ENCODE peak calls at places on chromosomes 1 and 21, in ten cellular contexts. One of them, this sample, is unnamed.

GRCh38 chr21:24375201-24375600 is 1232.1 kb downstream of the MRPL39 start:
- DNase-seq in OCI-LY7: no peak
- DNase-seq in cardiac fibroblast: no peak
- DNase-seq in esophagus squamous epithelium: no peak
- DNase-seq in AG09309: no peak
- DNase-seq in MM.1S: peak
- DNase-seq in fibroblast of mammary gland: no peak
- DNase-seq in choroid plexus epithelial cell: no peak
- DNase-seq in mammary epithelial cell: no peak
- DNase-seq in suprapubic skin: no peak
- DNase-seq in this sample: peak

GRCh38 chr1:192521734-192522133 is 53.8 kb upstream of the RGS1 start:
- DNase-seq in fibroblast of mammary gland: no peak
- DNase-seq in MM.1S: no peak
- DNase-seq in OCI-LY7: no peak
- DNase-seq in cardiac fibroblast: no peak
- DNase-seq in mammary epithelial cell: no peak
- DNase-seq in AG09309: no peak
- DNase-seq in choroid plexus epithelial cell: no peak
- DNase-seq in esophagus squamous epithelium: no peak
- DNase-seq in suprapubic skin: no peak
- DNase-seq in this sample: no peak

GRCh38 chr21:16124397-16125130 is 394.8 kb downstream of the USP25 start:
- DNase-seq in choroid plexus epithelial cell: peak
- DNase-seq in OCI-LY7: no peak
- DNase-seq in esophagus squamous epithelium: no peak
- DNase-seq in cardiac fibroblast: peak
- DNase-seq in suprapubic skin: no peak
- DNase-seq in fibroblast of mammary gland: peak
- DNase-seq in mammary epithelial cell: peak
- DNase-seq in MM.1S: no peak
- DNase-seq in AG09309: peak
- DNase-seq in this sample: no peak

GRCh38 chr1:83872515-83872914 is 126.4 kb downstream of the TTLL7 start:
- DNase-seq in suprapubic skin: no peak
- DNase-seq in fibroblast of mammary gland: no peak
- DNase-seq in OCI-LY7: no peak
- DNase-seq in mammary epithelial cell: no peak
- DNase-seq in AG09309: no peak
- DNase-seq in esophagus squamous epithelium: no peak
- DNase-seq in MM.1S: no peak
- DNase-seq in cardiac fibroblast: no peak
- DNase-seq in choroid plexus epithelial cell: no peak
- DNase-seq in this sample: no peak

GRCh38 chr1:5599541-5599940 is 392.7 kb downstream of the NPHP4 start:
- DNase-seq in fibroblast of mammary gland: no peak
- DNase-seq in choroid plexus epithelial cell: no peak
- DNase-seq in suprapubic skin: peak
- DNase-seq in cardiac fibroblast: no peak
- DNase-seq in AG09309: no peak
- DNase-seq in OCI-LY7: no peak
- DNase-seq in esophagus squamous epithelium: no peak
- DNase-seq in MM.1S: no peak
- DNase-seq in mammary epithelial cell: no peak
- DNase-seq in this sample: no peak

GRCh38 chr1:11178021-11179015 is 10.8 kb upstream of the ANGPTL7 start:
- DNase-seq in choroid plexus epithelial cell: no peak
- DNase-seq in cardiac fibroblast: peak
- DNase-seq in fibroblast of mammary gland: peak
- DNase-seq in OCI-LY7: no peak
- DNase-seq in AG09309: no peak
- DNase-seq in mammary epithelial cell: no peak
- DNase-seq in MM.1S: no peak
- DNase-seq in suprapubic skin: no peak
- DNase-seq in esophagus squamous epithelium: no peak
- DNase-seq in this sample: no peak

GRCh38 chr1:44714944-44715571 is 15.9 kb downstream of the RNU5D-1 start:
- DNase-seq in fibroblast of mammary gland: peak
- DNase-seq in esophagus squamous epithelium: no peak
- DNase-seq in suprapubic skin: no peak
- DNase-seq in cardiac fibroblast: peak
- DNase-seq in mammary epithelial cell: peak
- DNase-seq in AG09309: no peak
- DNase-seq in choroid plexus epithelial cell: peak
- DNase-seq in MM.1S: peak
- DNase-seq in OCI-LY7: peak
- DNase-seq in this sample: peak

GRCh38 chr1:208170252-208170651 is 73.9 kb downstream of the PLXNA2 start:
- DNase-seq in suprapubic skin: no peak
- DNase-seq in esophagus squamous epithelium: no peak
- DNase-seq in choroid plexus epithelial cell: no peak
- DNase-seq in MM.1S: no peak
- DNase-seq in AG09309: no peak
- DNase-seq in cardiac fibroblast: no peak
- DNase-seq in fibroblast of mammary gland: no peak
- DNase-seq in OCI-LY7: no peak
- DNase-seq in mammary epithelial cell: no peak
- DNase-seq in this sample: no peak

DNA sequence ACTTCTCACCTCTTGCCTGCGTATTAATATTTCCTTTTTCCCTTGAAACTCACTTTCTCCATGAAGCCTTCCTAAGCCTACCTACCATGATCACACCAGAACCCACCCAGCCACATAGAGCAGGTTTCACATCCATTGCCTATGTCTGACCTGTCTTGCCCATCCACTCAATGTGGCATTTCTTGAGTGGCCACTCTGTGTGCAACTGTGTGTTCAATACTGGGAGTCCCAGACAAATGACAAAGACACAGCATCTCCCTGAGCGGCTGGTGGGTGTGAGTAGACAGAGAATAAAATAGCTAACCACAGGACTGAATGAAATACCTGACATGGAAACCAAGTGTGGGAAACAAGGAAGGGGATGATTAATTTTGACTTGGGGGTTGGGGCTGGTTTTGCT is 3.1 kb downstream of the PTGFRN start:
- DNase-seq in mammary epithelial cell: no peak
- DNase-seq in suprapubic skin: no peak
- DNase-seq in choroid plexus epithelial cell: no peak
- DNase-seq in AG09309: no peak
- DNase-seq in MM.1S: no peak
- DNase-seq in fibroblast of mammary gland: no peak
- DNase-seq in cardiac fibroblast: no peak
- DNase-seq in OCI-LY7: no peak
- DNase-seq in esophagus squamous epithelium: no peak
- DNase-seq in this sample: no peak
- H3K4me3 ChIP-seq in mammary epithelial cell: no peak
- H3K4me3 ChIP-seq in suprapubic skin: no peak
- H3K4me3 ChIP-seq in choroid plexus epithelial cell: no peak
- H3K4me3 ChIP-seq in AG09309: no peak
- H3K4me3 ChIP-seq in MM.1S: no peak
- H3K4me3 ChIP-seq in fibroblast of mammary gland: no peak
- H3K4me3 ChIP-seq in cardiac fibroblast: no peak
- H3K4me3 ChIP-seq in OCI-LY7: no peak
- H3K4me3 ChIP-seq in esophagus squamous epithelium: no peak
- H3K4me3 ChIP-seq in this sample: no peak

DNA sequence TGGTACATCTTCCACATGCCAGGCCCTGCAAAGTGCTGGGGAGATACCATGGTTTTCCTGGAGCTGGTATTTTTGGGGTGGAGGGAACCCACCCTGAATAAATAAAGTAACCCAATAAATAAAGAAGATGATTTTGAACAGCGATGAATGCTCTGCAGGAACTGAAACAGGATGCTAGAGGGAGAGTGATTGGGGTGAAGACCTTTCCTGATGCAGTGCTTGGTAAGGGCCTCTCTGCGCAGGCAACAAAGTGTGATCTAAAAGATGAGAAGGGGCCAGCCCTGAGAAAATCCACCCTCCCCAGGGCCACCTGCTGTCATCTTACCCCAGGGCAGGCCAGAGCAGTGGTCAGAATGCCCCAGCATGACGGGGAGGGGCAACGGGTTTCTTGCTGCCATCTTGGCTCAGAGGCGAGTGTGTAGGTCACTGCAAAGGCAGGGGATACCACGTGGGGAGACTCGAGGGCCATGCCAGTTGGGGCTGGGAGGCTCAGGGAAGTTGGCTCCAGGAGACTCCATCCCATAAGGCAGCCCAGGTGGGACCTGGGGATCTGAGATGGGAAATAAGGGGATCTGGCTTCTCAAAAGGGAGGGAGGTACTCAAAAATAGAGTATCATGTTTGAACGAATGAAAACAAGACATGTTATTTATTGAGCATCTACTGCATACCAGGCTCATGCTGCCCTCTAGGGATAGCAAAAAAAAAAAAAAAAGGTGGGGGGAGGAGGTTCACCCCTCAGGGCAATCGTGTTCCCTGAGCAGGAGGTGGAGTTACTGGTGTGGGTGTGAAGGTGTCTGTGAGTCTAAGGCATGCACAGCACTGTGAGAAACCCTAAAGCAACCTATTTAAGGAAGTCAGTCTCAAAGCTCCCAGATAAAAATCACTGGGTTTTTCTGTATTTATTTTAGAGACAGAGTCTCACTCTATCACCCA is 2.8 kb downstream of the SRARP start:
- DNase-seq in esophagus squamous epithelium: no peak
- DNase-seq in cardiac fibroblast: peak
- DNase-seq in MM.1S: peak
- DNase-seq in mammary epithelial cell: peak
- DNase-seq in suprapubic skin: no peak
- DNase-seq in OCI-LY7: peak
- DNase-seq in AG09309: no peak
- DNase-seq in choroid plexus epithelial cell: peak
- DNase-seq in fibroblast of mammary gland: peak
- DNase-seq in this sample: peak
- TF ChIP-seq CTCF in esophagus squamous epithelium: no peak
- TF ChIP-seq CTCF in cardiac fibroblast: peak
- TF ChIP-seq CTCF in MM.1S: peak
- TF ChIP-seq CTCF in mammary epithelial cell: peak
- TF ChIP-seq CTCF in suprapubic skin: no peak
- TF ChIP-seq CTCF in OCI-LY7: peak
- TF ChIP-seq CTCF in AG09309: peak
- TF ChIP-seq CTCF in choroid plexus epithelial cell: peak
- TF ChIP-seq CTCF in fibroblast of mammary gland: peak
- TF ChIP-seq CTCF in this sample: no peak

DNA sequence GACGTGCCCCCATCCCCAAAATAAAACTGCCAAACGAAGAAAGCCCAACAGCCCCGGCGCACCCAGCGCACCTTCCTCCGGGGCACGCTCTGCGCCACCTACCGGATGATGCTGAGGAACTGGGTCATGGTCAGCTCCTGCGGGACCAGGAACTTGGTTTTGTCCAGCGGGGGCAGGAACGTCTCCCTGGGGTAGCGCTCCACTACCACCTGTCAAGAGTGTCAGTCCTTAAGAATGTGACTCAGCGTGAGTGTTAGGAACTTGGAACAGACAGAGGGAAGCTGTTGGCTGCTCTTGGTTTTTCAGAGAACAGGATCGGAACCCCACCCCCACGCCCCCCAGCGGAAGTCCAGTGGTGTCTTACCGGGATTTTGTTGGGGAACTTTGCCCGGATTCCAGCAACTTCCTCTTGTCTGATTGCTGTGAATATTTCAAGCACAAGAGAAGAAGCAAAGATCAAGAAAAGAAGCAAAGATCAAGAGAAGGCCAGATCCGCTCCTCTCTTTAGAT is 431 bp downstream of the MAP1LC3C start:
- DNase-seq in OCI-LY7: no peak
- DNase-seq in suprapubic skin: peak
- DNase-seq in cardiac fibroblast: peak
- DNase-seq in choroid plexus epithelial cell: peak
- DNase-seq in fibroblast of mammary gland: peak
- DNase-seq in mammary epithelial cell: peak
- DNase-seq in MM.1S: no peak
- DNase-seq in esophagus squamous epithelium: no peak
- DNase-seq in AG09309: no peak
- DNase-seq in this sample: peak
- H3K4me3 ChIP-seq in OCI-LY7: no peak
- H3K4me3 ChIP-seq in suprapubic skin: peak
- H3K4me3 ChIP-seq in cardiac fibroblast: peak
- H3K4me3 ChIP-seq in choroid plexus epithelial cell: peak
- H3K4me3 ChIP-seq in fibroblast of mammary gland: peak
- H3K4me3 ChIP-seq in mammary epithelial cell: no peak
- H3K4me3 ChIP-seq in MM.1S: no peak
- H3K4me3 ChIP-seq in esophagus squamous epithelium: no peak
- H3K4me3 ChIP-seq in AG09309: peak
- H3K4me3 ChIP-seq in this sample: peak

GRCh38 chr1:228463009-228463558 is 24.1 kb upstream of the RNF187 start:
- DNase-seq in AG09309: no peak
- DNase-seq in cardiac fibroblast: no peak
- DNase-seq in choroid plexus epithelial cell: no peak
- DNase-seq in MM.1S: no peak
- DNase-seq in mammary epithelial cell: no peak
- DNase-seq in suprapubic skin: no peak
- DNase-seq in OCI-LY7: no peak
- DNase-seq in esophagus squamous epithelium: no peak
- DNase-seq in fibroblast of mammary gland: no peak
- DNase-seq in this sample: no peak

GRCh38 chr1:228464487-228464983 is 22.6 kb upstream of the RNF187 start:
- DNase-seq in fibroblast of mammary gland: peak
- DNase-seq in OCI-LY7: peak
- DNase-seq in cardiac fibroblast: peak
- DNase-seq in mammary epithelial cell: peak
- DNase-seq in AG09309: no peak
- DNase-seq in esophagus squamous epithelium: peak
- DNase-seq in choroid plexus epithelial cell: peak
- DNase-seq in MM.1S: peak
- DNase-seq in suprapubic skin: no peak
- DNase-seq in this sample: peak

GRCh38 chr1:228465134-228465533 is 22.0 kb upstream of the RNF187 start:
- DNase-seq in mammary epithelial cell: no peak
- DNase-seq in fibroblast of mammary gland: no peak
- DNase-seq in suprapubic skin: no peak
- DNase-seq in MM.1S: no peak
- DNase-seq in cardiac fibroblast: no peak
- DNase-seq in OCI-LY7: peak
- DNase-seq in choroid plexus epithelial cell: no peak
- DNase-seq in esophagus squamous epithelium: no peak
- DNase-seq in AG09309: no peak
- DNase-seq in this sample: no peak

GRCh38 chr1:228462560-228462959 is 24.6 kb upstream of the RNF187 start:
- DNase-seq in AG09309: no peak
- DNase-seq in OCI-LY7: no peak
- DNase-seq in mammary epithelial cell: no peak
- DNase-seq in MM.1S: no peak
- DNase-seq in choroid plexus epithelial cell: no peak
- DNase-seq in suprapubic skin: no peak
- DNase-seq in cardiac fibroblast: no peak
- DNase-seq in esophagus squamous epithelium: no peak
- DNase-seq in fibroblast of mammary gland: no peak
- DNase-seq in this sample: no peak

DNA sequence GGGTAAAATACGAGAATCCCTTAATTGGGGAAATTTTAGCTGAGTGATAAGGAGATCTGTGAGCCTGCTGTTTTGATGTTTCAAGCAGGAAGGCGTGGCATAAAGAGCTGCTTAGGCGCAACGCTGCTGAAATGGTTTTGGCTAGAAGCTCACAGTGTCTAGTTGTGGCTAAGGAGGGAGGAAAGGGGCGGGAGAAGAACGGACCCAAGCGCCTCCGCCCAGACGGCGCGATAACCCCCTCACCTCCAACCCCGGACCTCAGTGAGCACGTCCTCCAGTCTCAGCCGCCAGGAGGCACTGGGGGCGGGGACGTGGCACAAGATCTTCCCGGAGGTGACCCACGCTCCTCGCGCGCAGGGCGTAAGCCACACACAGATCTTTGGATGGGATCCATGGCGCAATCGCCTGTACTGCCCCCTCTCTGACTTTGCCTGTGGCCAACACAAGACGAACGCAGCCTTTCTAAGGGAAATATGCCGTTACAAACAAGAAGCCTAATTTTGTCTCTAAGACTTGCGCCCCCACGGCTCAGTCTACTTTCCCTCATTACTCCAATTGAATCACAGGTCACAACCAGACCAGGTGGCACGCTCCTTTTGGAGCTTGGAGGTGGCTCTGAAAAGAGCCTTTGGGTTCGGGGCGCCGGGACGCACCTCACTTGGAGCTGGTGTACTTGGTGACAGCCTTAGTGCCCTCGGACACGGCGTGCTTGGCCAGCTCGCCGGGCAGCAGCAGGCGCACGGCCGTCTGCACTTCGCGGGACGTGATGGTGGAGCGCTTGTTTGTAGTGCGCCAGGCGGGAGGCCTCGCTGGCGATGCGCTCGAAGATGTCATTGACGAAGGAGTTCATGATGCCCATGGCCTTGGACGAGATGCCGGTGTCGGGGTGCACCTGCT is 23.4 kb upstream of the RNF187 start:
- DNase-seq in esophagus squamous epithelium: no peak
- DNase-seq in AG09309: no peak
- DNase-seq in mammary epithelial cell: no peak
- DNase-seq in OCI-LY7: peak
- DNase-seq in suprapubic skin: no peak
- DNase-seq in choroid plexus epithelial cell: no peak
- DNase-seq in cardiac fibroblast: peak
- DNase-seq in fibroblast of mammary gland: peak
- DNase-seq in MM.1S: peak
- DNase-seq in this sample: peak
- TF ChIP-seq CTCF in esophagus squamous epithelium: no peak
- TF ChIP-seq CTCF in AG09309: no peak
- TF ChIP-seq CTCF in mammary epithelial cell: no peak
- TF ChIP-seq CTCF in OCI-LY7: peak
- TF ChIP-seq CTCF in suprapubic skin: no peak
- TF ChIP-seq CTCF in choroid plexus epithelial cell: peak
- TF ChIP-seq CTCF in cardiac fibroblast: peak
- TF ChIP-seq CTCF in fibroblast of mammary gland: no peak
- TF ChIP-seq CTCF in MM.1S: peak
- TF ChIP-seq CTCF in this sample: peak

This sample was measured in GM12865.